ENCODE peak calls at places on chromosomes 13 and 19, in four cellular contexts. E is MM.1S, L is neural progenitor cell, K is mammary epithelial cell. H is an unnamed sample.

GRCh38 chr19:42363614-42364346 is 26.3 kb downstream of the CNFN start:
- DNase-seq in L (no peak), K (no peak), E (no peak), H (no peak)

GRCh38 chr13:44396963-44397580 is 23.4 kb downstream of the SERP2 start:
- DNase-seq in K (no peak), E (no peak), L (peak; percentile 88), H (peak; percentile 42)

GRCh38 chr13:36030670-36031331 is 100.4 kb downstream of the DCLK1 start:
- DNase-seq in L (peak; percentile 3), K (peak; percentile 86), E (no peak), H (peak; percentile 94)

GRCh38 chr19:40144947-40145748 is 46.1 kb upstream of the MAP3K10 start:
- DNase-seq in K (no peak), L (no peak), E (peak; percentile 75), H (no peak)

GRCh38 chr19:48237057-48237456 is 18.7 kb downstream of the CARD8 start:
- DNase-seq in E (no peak), K (no peak), L (no peak), H (no peak)

GRCh38 chr13:100879255-100879654 is 204.7 kb upstream of the TMTC4 start:
- DNase-seq in L (no peak), E (no peak), K (no peak), H (no peak)

GRCh38 chr13:88622362-88622973 is 951.3 kb downstream of the SLITRK5 start:
- DNase-seq in K (no peak), E (peak; percentile 7), L (no peak), H (no peak)

GRCh38 chr19:35449347-35450043 is 1.4 kb downstream of the FFAR2 start:
- DNase-seq in L (no peak), K (peak; percentile 46), E (no peak), H (no peak)

GRCh38 chr13:114090476-114090875 is 41.9 kb downstream of the RASA3 start:
- DNase-seq in K (no peak), L (no peak), E (no peak), H (no peak)

GRCh38 chr19:21482863-21483276 is 22.5 kb upstream of the ZNF429 start:
- DNase-seq in K (no peak), E (peak; percentile 31), L (peak; percentile 26), H (peak; percentile 3)

GRCh38 chr19:29308977-29309520 is 96.1 kb upstream of the UQCRFS1 start:
- DNase-seq in L (peak; percentile 46), E (no peak), K (no peak), H (no peak)

GRCh38 chr19:1582201-1582600 is 10.5 kb downstream of the MBD3 start:
- DNase-seq in K (no peak), L (no peak), E (no peak), H (no peak)

GRCh38 chr13:113836917-113837553 is 26.8 kb downstream of the GAS6 start:
- DNase-seq in K (peak; percentile 95), L (no peak), E (no peak), H (peak; percentile 87)

GRCh38 chr13:24925318-24926231 is 161.6 kb downstream of the RNF17 start:
- DNase-seq in L (no peak), K (no peak), E (no peak), H (no peak)

GRCh38 chr19:15194938-15195337 is 5.9 kb downstream of the NOTCH3 start:
- DNase-seq in K (peak; percentile 44), E (no peak), L (no peak), H (peak; percentile 77)

GRCh38 chr19:33638167-33639033 is 16.6 kb downstream of the CHST8 start:
- DNase-seq in L (no peak), K (no peak), E (no peak), H (no peak)

GRCh38 chr13:33087091-33087490 is 70.9 kb downstream of the KL start:
- DNase-seq in E (no peak), L (no peak), K (no peak), H (peak; percentile 58)

GRCh38 chr13:109700176-109700575 is 86.2 kb downstream of the IRS2 start:
- DNase-seq in L (no peak), K (peak; percentile 54), E (no peak), H (peak; percentile 68)

GRCh38 chr19:19211499-19212432 is at the start of gene NCAN:
- DNase-seq in K (no peak), L (peak; percentile 90), E (no peak), H (no peak)

GRCh38 chr13:23372264-23372905 is 61.1 kb downstream of the SACS start:
- DNase-seq in K (no peak), L (no peak), E (no peak), H (peak; percentile 76)

GRCh38 chr19:17037966-17038500 is 11.4 kb upstream of the CPAMD8 start:
- DNase-seq in K (no peak), E (no peak), L (no peak), H (no peak)

GRCh38 chr13:26011996-26012688 is 39.7 kb downstream of the SHISA2 start:
- DNase-seq in E (no peak), L (no peak), K (no peak), H (no peak)

GRCh38 chr13:85586422-85586831 is 212.8 kb downstream of the SLITRK6 start:
- DNase-seq in E (no peak), L (no peak), K (peak; percentile 99), H (peak; percentile 91)

GRCh38 chr13:48896312-48896711 is 79.4 kb upstream of the FNDC3A start:
- DNase-seq in K (peak; percentile 53), E (no peak), L (no peak), H (peak; percentile 56)

GRCh38 chr19:8240274-8241229 is 31.4 kb downstream of the CERS4 start:
- DNase-seq in K (peak; percentile 87), E (peak; percentile 41), L (peak; percentile 90), H (peak; percentile 94)

GRCh38 chr19:46220038-46220615 is 9.4 kb upstream of the IGFL1 start:
- DNase-seq in E (no peak), L (no peak), K (no peak), H (no peak)

GRCh38 chr19:46216612-46217011 is 12.9 kb upstream of the IGFL1 start:
- DNase-seq in K (no peak), E (no peak), L (no peak), H (no peak)

GRCh38 chr19:46217476-46217875 is 12.1 kb upstream of the IGFL1 start:
- DNase-seq in K (no peak), L (no peak), E (no peak), H (no peak)

GRCh38 chr19:46221152-46221551 is 8.4 kb upstream of the IGFL1 start:
- DNase-seq in K (no peak), E (no peak), L (no peak), H (no peak)

DNA sequence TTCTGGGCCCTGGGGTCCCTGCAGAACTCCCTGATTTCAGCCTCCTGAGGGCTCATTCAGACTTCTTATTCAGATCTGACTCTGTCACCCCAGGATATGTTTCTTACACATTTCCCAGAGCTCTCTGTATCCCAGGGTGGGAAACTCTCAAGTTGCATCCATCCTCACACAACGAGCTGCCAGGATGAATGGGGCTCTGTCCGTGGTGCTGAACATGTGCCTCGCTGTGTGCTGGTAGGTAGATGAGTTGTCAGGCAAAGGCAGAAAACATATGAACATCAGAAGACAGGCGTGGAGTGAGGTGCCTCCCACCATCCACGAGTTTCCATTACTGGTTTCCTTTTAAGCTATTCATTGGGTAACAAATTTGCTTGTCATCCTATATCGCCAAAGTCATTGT is 11.4 kb upstream of the IGFL1 start:
- DNase-seq in L (peak; percentile 89), E (peak; percentile 46), K (peak; percentile 59), H (peak; percentile 25)
- H3K27me3 ChIP-seq in L (no peaks in the 10 kb centered on the region), E (peaks cover 63% of the 10 kb centered on the region), K (no peaks in the 10 kb centered on the region), H (peaks cover 38% of the 10 kb centered on the region)

DNA sequence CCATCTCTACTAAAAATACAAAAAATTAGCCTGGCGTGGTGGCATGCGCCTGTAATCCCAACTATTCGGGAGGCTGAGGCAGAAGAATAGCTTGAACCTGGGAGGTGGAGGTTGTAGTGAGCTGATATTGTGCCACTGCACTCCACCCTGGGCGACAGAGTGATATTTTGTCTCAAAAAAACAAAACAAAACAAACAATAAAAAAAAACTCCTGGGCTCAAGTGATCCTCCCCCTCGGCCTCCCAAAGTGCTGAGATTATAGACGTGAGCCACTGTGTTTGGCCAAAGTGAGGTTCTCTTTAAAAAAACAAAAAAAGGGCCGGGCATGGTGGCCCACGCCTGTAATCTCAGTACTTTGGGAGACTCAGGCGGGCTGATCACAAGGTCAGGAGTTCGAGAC is 3.8 kb upstream of the JUNB start:
- DNase-seq in K (no peak), L (no peak), E (no peak), H (no peak)
- H3K4me1 ChIP-seq in K (peaks cover 74% of the 10 kb centered on the region), L (peaks cover 38% of the 10 kb centered on the region), E (peaks cover 28% of the 10 kb centered on the region), H (peaks cover 57% of the 10 kb centered on the region)

GRCh38 chr19:6150289-6150688 is 14.8 kb downstream of the ACSBG2 start:
- DNase-seq in E (no peak), K (no peak), L (no peak), H (no peak)
- H3K79me2 ChIP-seq in E (no peaks in the 10 kb centered on the region), K (no peaks in the 10 kb centered on the region), L (no peaks in the 10 kb centered on the region), H (no peaks in the 10 kb centered on the region)

DNA sequence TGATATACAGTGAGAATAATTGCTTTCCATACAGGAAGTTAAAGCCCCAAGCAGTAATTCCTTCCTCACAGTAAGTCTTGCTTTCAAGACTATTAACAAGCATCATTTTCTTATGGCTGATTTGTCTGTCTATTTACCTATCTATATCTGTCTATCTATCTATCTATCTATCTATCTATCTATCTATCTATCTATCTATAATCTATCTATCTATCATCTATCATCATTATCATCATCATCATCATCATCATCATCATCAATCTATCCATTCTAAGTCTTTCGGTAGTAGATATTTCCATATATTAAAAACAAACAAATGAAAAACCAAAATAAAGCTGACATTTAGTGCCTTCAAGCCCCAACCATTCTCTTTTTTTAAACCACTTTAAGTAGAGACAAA is 224.4 kb upstream of the RXFP2 start:
- DNase-seq in K (no peak), L (no peak), E (no peak), H (no peak)
- H3K27me3 ChIP-seq in K (peaks cover 3% of the 10 kb centered on the region), L (no peaks in the 10 kb centered on the region), E (no peaks in the 10 kb centered on the region), H (peaks cover 4% of the 10 kb centered on the region)

GRCh38 chr19:13066231-13066630 is 36.4 kb downstream of the LYL1 start:
- DNase-seq in L (no peak), K (no peak), E (no peak), H (no peak)
- H3K4me1 ChIP-seq in L (peaks cover 12% of the 10 kb centered on the region), K (peaks cover 7% of the 10 kb centered on the region), E (no peaks in the 10 kb centered on the region), H (peaks cover 22% of the 10 kb centered on the region)

GRCh38 chr13:45473627-45474026 is 8.9 kb downstream of the COG3 start:
- DNase-seq in K (no peak), E (no peak), L (peak; percentile 24), H (no peak)
- H3K79me2 ChIP-seq in K (peaks cover 90% of the 10 kb centered on the region), E (peaks cover 48% of the 10 kb centered on the region), L (peaks cover 78% of the 10 kb centered on the region), H (peaks cover 88% of the 10 kb centered on the region)

DNA sequence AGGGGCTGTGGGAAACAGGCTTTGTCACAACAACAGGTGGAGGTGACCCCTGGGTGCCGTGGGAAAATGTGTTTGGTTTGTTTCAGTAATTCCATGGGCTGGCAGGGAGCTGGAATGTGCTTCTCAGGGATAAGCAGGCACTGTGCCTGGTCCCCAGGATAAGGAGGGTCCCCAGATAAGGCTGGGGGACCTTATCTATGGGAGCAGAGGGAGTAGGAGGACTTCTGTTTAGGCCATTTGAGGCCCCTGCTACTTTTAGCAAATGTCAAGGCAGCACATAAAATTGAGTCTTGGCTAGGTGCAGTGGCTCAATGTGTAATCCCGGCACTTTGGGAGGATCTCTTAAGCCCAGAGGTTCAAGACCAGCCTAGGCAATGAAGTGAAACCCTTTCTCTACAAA is 59.5 kb downstream of the KCNC3 start:
- DNase-seq in K (no peak), L (no peak), E (no peak), H (no peak)
- H3K27me3 ChIP-seq in K (no peaks in the 10 kb centered on the region), L (no peaks in the 10 kb centered on the region), E (peaks cover 46% of the 10 kb centered on the region), H (no peaks in the 10 kb centered on the region)

GRCh38 chr19:46970815-46971214 is 48.8 kb upstream of the NPAS1 start:
- DNase-seq in K (no peak), L (no peak), E (no peak), H (peak; percentile 30)
- H3K4me1 ChIP-seq in K (peaks cover 2% of the 10 kb centered on the region), L (peaks cover 14% of the 10 kb centered on the region), E (no peaks in the 10 kb centered on the region), H (peaks cover 31% of the 10 kb centered on the region)

H was measured in astrocyte.